ENCODE peak calls at places on chromosomes 2 and 18, in seven cellular contexts. A is H1, R is K562, M is transverse colon, T is stomach, H is GM12892, C is sigmoid colon. Q is an unnamed sample.

GRCh38 chr2:142582317-142582716 is 295.1 kb upstream of the KYNU start:
- DNase-seq in T (no peak), H (no peak), M (no peak), A (no peak), C (no peak), R (no peak), Q (no peak)

GRCh38 chr2:165382362-165382761 is 87.1 kb upstream of the CSRNP3 start:
- DNase-seq in T (no peak), H (no peak), R (no peak), M (no peak), A (no peak), C (no peak), Q (no peak)

GRCh38 chr2:65435625-65436168 is 3.3 kb upstream of the SPRED2 start:
- DNase-seq in C (peak), H (peak), A (peak), T (peak), M (peak), R (peak), Q (peak)

GRCh38 chr2:72998234-72998651 is 73.3 kb downstream of the SFXN5 start:
- DNase-seq in A (peak), M (no peak), H (no peak), T (peak), C (peak), R (no peak), Q (no peak)

GRCh38 chr2:85668009-85668856 is at the start of gene SFTPB:
- DNase-seq in M (no peak), R (no peak), T (no peak), H (no peak), A (no peak), C (peak), Q (no peak)

GRCh38 chr2:23669413-23670244 is 257.3 kb downstream of the ATAD2B start:
- DNase-seq in C (peak), R (no peak), T (peak), M (peak), A (no peak), H (no peak), Q (no peak)

GRCh38 chr2:127515383-127515915 is 10.8 kb downstream of the IWS1 start:
- DNase-seq in R (no peak), T (no peak), A (no peak), C (no peak), H (no peak), M (no peak), Q (no peak)

GRCh38 chr2:48725696-48726494 is 29.6 kb downstream of the LHCGR start:
- DNase-seq in H (no peak), R (peak), M (no peak), A (peak), T (no peak), C (no peak), Q (no peak)

GRCh38 chr2:150591901-150592300 is 104.4 kb upstream of the RND3 start:
- DNase-seq in H (no peak), C (no peak), A (no peak), M (no peak), R (no peak), T (no peak), Q (no peak)

GRCh38 chr2:235463893-235464292 is 29.9 kb upstream of the AGAP1 start:
- DNase-seq in C (no peak), A (no peak), R (peak), M (no peak), H (no peak), T (peak), Q (no peak)

GRCh38 chr2:239304533-239305221 is 96.1 kb downstream of the HDAC4 start:
- DNase-seq in H (no peak), M (peak), T (peak), R (no peak), A (no peak), C (peak), Q (no peak)

GRCh38 chr2:25842155-25842554 is 36.1 kb downstream of the ASXL2 start:
- DNase-seq in A (no peak), C (no peak), H (no peak), M (no peak), R (no peak), T (no peak), Q (no peak)

GRCh38 chr18:70553245-70553960 is 264.6 kb downstream of the SOCS6 start:
- DNase-seq in C (no peak), R (no peak), T (no peak), H (no peak), M (no peak), A (no peak), Q (no peak)

GRCh38 chr2:239518286-239519080 is 117.7 kb upstream of the HDAC4 start:
- DNase-seq in H (no peak), T (no peak), A (no peak), R (no peak), C (no peak), M (no peak), Q (no peak)

GRCh38 chr2:8661736-8662135 is 20.1 kb upstream of the ID2 start:
- DNase-seq in R (no peak), A (no peak), H (no peak), M (no peak), C (peak), T (no peak), Q (no peak)

GRCh38 chr2:96090181-96090500 is 26.2 kb downstream of the ADRA2B start:
- DNase-seq in T (peak), H (no peak), R (no peak), C (no peak), A (peak), M (no peak), Q (no peak)

GRCh38 chr2:40371525-40372277 is 80.2 kb downstream of the SLC8A1 start:
- DNase-seq in M (peak), T (no peak), H (no peak), R (no peak), C (peak), A (no peak), Q (no peak)

GRCh38 chr2:230328155-230328458 is 1.1 kb downstream of the SP140L start:
- DNase-seq in H (no peak), R (no peak), T (no peak), A (no peak), M (no peak), C (no peak), Q (no peak)

GRCh38 chr2:71798266-71799012 is 345.1 kb downstream of the DYSF start:
- DNase-seq in R (peak), H (no peak), T (no peak), M (peak), A (peak), C (peak), Q (no peak)

GRCh38 chr2:97759727-97760407 is 46.5 kb downstream of the ZAP70 start:
- DNase-seq in M (no peak), C (no peak), R (no peak), A (no peak), H (no peak), T (peak), Q (no peak)

GRCh38 chr2:61167587-61167986 is 5.6 kb downstream of the C2orf74 start:
- DNase-seq in R (peak), C (no peak), H (no peak), A (no peak), T (no peak), M (no peak), Q (no peak)

GRCh38 chr18:56650944-56651770 is at the start of gene WDR7:
- DNase-seq in R (peak), C (peak), M (peak), H (peak), A (peak), T (peak), Q (peak)

GRCh38 chr2:151193576-151193975 is 68.1 kb downstream of the RBM43 start:
- DNase-seq in M (no peak), T (no peak), A (no peak), C (no peak), H (no peak), R (no peak), Q (no peak)

GRCh38 chr18:58784601-58785137 is 80.0 kb upstream of the ZNF532 start:
- DNase-seq in C (no peak), M (no peak), R (no peak), A (no peak), T (no peak), H (no peak), Q (no peak)

GRCh38 chr2:24909555-24910177 is 10.4 kb downstream of the ADCY3 start:
- DNase-seq in A (no peak), H (no peak), T (no peak), C (no peak), M (peak), R (no peak), Q (no peak)

GRCh38 chr2:42072349-42073118 is 24.7 kb downstream of the PKDCC start:
- DNase-seq in T (peak), M (peak), A (no peak), C (no peak), R (no peak), H (no peak), Q (no peak)

GRCh38 chr2:49153231-49153630 is 1.1 kb downstream of the FSHR start:
- DNase-seq in M (no peak), R (no peak), C (no peak), H (no peak), T (no peak), A (no peak), Q (no peak)

GRCh38 chr2:160910681-160911080 is 249.5 kb upstream of the TANK start:
- DNase-seq in R (no peak), H (no peak), M (no peak), A (no peak), C (no peak), T (no peak), Q (no peak)

GRCh38 chr18:78549971-78550370 is 429.6 kb upstream of the SALL3 start:
- DNase-seq in A (no peak), T (no peak), M (no peak), H (no peak), C (no peak), R (no peak), Q (no peak)

GRCh38 chr18:39053569-39053968 is 1488.0 kb upstream of the CELF4 start:
- DNase-seq in T (no peak), A (no peak), H (no peak), C (no peak), R (no peak), M (no peak), Q (no peak)

GRCh38 chr18:39051013-39051412 is 1485.4 kb upstream of the CELF4 start:
- DNase-seq in A (no peak), M (no peak), T (no peak), R (no peak), H (no peak), C (no peak), Q (no peak)
- TF ChIP-seq POLR2A in A (no peak), M (no peak), T (no peak), R (no peak), H (no peak), C (no peak), Q (no peak)

GRCh38 chr18:13164406-13164805 is 54.2 kb upstream of the LDLRAD4 start:
- DNase-seq in R (no peak), M (no peak), H (no peak), A (no peak), C (no peak), T (no peak), Q (no peak)

GRCh38 chr18:13163167-13163927 is 55.2 kb upstream of the LDLRAD4 start:
- DNase-seq in T (no peak), H (no peak), C (no peak), R (no peak), M (no peak), A (no peak), Q (no peak)

GRCh38 chr18:13161276-13161899 is 57.2 kb upstream of the LDLRAD4 start:
- DNase-seq in M (no peak), H (no peak), C (no peak), R (no peak), A (no peak), T (no peak), Q (no peak)

GRCh38 chr18:13159579-13159978 is 59.0 kb upstream of the LDLRAD4 start:
- DNase-seq in H (no peak), A (no peak), T (no peak), C (no peak), R (peak), M (no peak), Q (peak)

DNA sequence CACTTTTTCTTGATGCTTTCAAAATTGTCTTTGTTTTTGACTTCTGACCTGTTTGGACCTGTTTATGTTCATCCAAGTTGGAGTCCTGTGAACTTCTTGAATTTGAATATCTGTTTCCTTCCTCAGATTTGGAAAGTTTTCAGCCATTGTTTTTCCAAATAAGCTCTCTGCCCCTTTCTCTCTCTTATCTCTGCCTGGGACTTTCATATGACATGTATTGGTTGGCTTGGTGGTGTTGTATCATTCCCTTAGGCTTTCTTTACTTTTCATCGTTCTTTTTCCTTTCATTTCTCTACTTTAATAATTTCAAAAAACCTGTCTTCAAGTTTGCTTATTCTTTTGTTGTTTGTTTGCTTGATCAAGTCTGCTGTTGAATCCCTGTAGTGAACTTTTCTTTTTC is 60.1 kb upstream of the LDLRAD4 start:
- DNase-seq in T (no peak), R (no peak), A (no peak), H (no peak), C (no peak), M (no peak), Q (no peak)
- TF ChIP-seq POLR2AphosphoS5 in T (no peak), R (no peak), A (no peak), H (no peak), C (no peak), M (no peak), Q (no peak)

GRCh38 chr18:63314991-63315662 is 4.4 kb downstream of the BCL2 start:
- DNase-seq in C (no peak), A (no peak), R (no peak), T (no peak), H (no peak), M (no peak), Q (no peak)

GRCh38 chr18:63314062-63314790 is 5.3 kb downstream of the BCL2 start:
- DNase-seq in R (no peak), C (no peak), T (no peak), M (no peak), A (no peak), H (no peak), Q (no peak)

GRCh38 chr18:63311481-63312409 is 7.8 kb downstream of the BCL2 start:
- DNase-seq in M (no peak), T (no peak), R (no peak), A (no peak), C (no peak), H (no peak), Q (no peak)

GRCh38 chr18:63313409-63313917 is 6.1 kb downstream of the BCL2 start:
- DNase-seq in C (no peak), A (no peak), H (no peak), M (no peak), R (no peak), T (no peak), Q (no peak)

DNA sequence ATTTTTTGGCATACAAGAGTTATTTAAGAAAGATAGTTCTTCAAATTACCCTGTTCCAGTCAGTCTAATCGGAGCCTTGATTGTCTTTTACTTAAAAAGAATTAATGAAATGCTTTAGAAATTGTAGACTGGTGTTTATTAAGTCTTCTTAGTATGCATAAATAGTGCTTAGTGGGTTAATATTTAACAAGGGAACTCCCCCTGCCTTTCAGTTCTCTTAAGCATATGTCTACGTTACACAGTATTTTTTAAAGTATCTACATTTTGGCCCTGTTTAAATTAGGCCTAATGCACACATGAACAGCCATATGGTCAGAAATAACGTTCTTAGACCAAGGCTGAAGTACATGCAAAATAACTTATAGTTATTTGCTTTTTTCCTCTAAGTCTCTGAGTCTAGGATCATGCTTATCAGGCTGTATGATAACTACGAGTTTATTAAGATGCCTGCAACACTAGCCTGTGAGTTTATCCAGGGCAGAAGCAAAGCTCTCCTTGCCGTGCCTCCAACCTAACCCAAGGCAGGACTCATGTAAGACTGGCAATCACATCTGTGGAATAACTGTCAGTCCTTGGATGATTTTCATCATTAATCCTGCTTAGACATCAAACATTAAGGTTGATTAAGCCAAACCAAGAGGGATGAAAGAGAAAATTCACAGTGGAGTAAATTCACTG is 6.7 kb downstream of the BCL2 start:
- DNase-seq in M (no peak), H (no peak), T (no peak), R (no peak), A (no peak), C (no peak), Q (no peak)
- TF ChIP-seq POLR2A in M (no peak), H (no peak), T (no peak), R (no peak), A (no peak), C (no peak), Q (no peak)

GRCh38 chr2:10717630-10718029 is 3.8 kb upstream of the ATP6V1C2 start:
- DNase-seq in C (no peak), T (no peak), M (no peak), R (no peak), A (no peak), H (no peak), Q (no peak)
- TF ChIP-seq POLR2AphosphoS5 in C (no peak), T (peak), M (no peak), R (no peak), A (no peak), H (no peak), Q (no peak)

DNA sequence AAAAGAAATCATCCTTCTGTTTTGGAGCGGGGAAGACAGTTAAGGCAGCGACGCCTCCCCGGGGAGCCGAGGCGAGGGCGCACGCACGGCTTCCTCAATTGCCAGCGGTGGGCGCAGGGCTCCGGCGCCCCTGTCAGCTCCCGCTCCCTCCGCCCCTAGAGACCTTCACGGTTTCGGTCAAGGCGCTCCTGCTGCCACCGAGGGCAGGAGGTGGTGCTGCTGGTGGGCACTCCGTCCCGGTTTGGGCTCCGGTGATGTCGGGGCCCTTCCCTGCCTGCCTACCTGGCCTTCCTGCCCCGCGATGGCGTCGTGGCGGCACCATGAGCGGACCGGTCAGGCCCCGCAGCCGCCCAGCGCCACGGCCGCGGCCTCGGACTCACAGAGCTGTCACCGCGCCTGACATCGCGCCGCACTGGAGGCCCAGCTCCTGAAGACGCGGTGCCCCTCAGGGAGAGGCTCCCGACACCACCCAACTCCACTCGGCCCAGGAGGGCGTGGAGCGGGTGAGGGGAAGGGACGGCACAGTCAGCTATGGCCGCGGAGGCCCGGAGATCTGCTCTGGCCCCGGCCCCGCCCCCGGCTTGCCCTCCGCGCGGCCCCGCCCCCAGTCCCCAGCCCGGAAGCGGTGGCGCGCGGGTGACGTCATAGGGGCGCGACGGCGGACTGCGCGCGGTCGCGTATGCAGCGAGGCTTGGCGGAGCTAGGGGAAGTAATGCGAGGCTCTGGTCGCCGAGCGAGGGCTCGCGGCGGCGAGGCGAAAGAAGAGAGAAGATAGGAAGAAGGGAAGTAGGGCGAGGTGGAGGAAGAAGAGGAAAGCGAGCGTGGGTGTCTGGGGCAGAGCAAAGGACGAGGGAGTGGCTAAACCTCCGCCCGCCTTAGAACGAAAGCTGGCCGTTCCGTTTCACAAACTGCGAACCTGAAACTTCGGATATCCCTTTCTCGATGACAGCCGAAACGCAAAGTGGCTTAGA is at the start of gene SLC35F5:
- DNase-seq in C (peak), T (peak), H (peak), A (peak), M (peak), R (peak), Q (peak)
- TF ChIP-seq POLR2A in C (peak), T (no peak), H (peak), A (peak), M (peak), R (peak), Q (peak)

DNA sequence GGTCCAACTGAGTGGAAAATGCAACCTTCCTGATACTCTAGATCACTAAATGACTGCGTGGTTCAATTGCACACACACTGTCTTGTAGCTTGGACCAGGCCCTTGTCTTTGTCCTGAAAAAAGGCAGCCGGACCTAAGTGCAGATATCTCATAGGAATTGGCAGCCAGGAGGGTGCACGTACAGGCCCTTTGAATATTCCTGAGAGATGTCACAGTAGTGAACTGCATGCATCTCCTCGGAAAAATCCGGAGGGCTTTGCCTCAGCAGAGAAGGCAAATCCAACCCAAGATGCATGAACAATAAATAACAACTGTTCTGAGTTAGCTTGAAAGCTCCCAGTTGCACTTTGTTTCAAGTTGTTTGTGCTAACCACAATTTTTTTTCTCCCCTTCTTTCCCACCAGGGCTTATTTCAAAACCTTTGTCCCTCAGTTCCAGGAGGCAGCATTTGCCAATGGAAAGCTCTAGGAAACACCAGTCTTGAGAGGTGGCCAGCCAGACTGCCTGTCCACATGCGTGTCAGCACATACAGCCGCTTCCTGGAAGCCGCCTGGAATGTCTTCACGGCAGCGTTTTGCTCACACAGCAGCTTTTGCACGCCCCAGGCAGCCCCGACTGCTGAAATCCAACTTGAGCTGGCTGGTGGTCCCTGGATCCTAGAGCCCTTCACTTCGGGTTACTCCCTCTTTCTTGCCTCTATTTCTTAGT is 54.5 kb upstream of the FOSL2 start:
- DNase-seq in T (peak), H (no peak), A (no peak), C (peak), M (peak), R (no peak), Q (no peak)
- TF ChIP-seq POLR2AphosphoS5 in T (peak), H (no peak), A (no peak), C (peak), M (peak), R (no peak), Q (no peak)

GRCh38 chr2:218322756-218323525 is 30.6 kb upstream of the TMBIM1 start:
- DNase-seq in A (peak), T (peak), M (peak), R (peak), H (peak), C (peak), Q (peak)
- TF ChIP-seq POLR2A in A (peak), T (no peak), M (peak), R (peak), H (no peak), C (no peak), Q (no peak)